ENCODE peak calls at places on chromosomes 6 and 20, in ten cellular contexts. T, I, Y, M, H, D, W, X, J and P are unnamed samples. For H3K9me3, the result is how much of the 10 kb centered on the place peaks cover.

GRCh38 chr6:12314751-12315150 is 24.6 kb downstream of the EDN1 start:
- DNase-seq in T (no peak), I (no peak), Y (no peak), M (no peak), H (no peak), D (no peak), W (no peak), X (no peak), J (no peak), P (no peak)

GRCh38 chr6:96234476-96234875 is 218.7 kb downstream of the FUT9 start:
- DNase-seq in T (no peak), I (no peak), Y (no peak), M (no peak), H (no peak), D (no peak), W (no peak), X (no peak), J (no peak), P (no peak)

GRCh38 chr6:132798820-132799538 is 542 bp upstream of the SLC18B1 start:
- DNase-seq in T (peak), I (peak), Y (peak), M (peak), H (peak), D (peak), W (peak), X (peak), J (peak), P (peak)

GRCh38 chr6:149545258-149545753 is 537 bp downstream of the PPIL4 start:
- DNase-seq in T (peak), I (peak), Y (peak), M (no peak), H (peak), D (peak), W (peak), X (peak), J (peak), P (peak)

GRCh38 chr6:146041282-146041681 is 12.4 kb downstream of the GRM1 start:
- DNase-seq in T (no peak), I (no peak), Y (peak), M (no peak), H (peak), D (no peak), W (no peak), X (no peak), J (no peak), P (no peak)

GRCh38 chr6:107061125-107062020 is 33.4 kb downstream of the MTRES1 start:
- DNase-seq in T (no peak), I (no peak), Y (peak), M (no peak), H (no peak), D (no peak), W (no peak), X (no peak), J (no peak), P (no peak)

GRCh38 chr6:103797738-103798137 is 1062.0 kb downstream of the HACE1 start:
- DNase-seq in T (no peak), I (no peak), Y (no peak), M (no peak), H (peak), D (no peak), W (no peak), X (no peak), J (no peak), P (no peak)

GRCh38 chr20:50121858-50122271 is 8.9 kb upstream of the UBE2V1 start:
- DNase-seq in T (no peak), I (no peak), Y (peak), M (no peak), H (peak), D (no peak), W (no peak), X (no peak), J (no peak), P (no peak)

GRCh38 chr6:27297857-27298730 is 14.0 kb downstream of the POM121L2 start:
- DNase-seq in T (no peak), I (no peak), Y (peak), M (no peak), H (peak), D (no peak), W (no peak), X (no peak), J (no peak), P (no peak)

GRCh38 chr20:53146201-53146891 is 174.2 kb downstream of the TSHZ2 start:
- DNase-seq in T (no peak), I (no peak), Y (no peak), M (no peak), H (no peak), D (no peak), W (no peak), X (no peak), J (no peak), P (no peak)

GRCh38 chr6:169843991-169844390 is 92.6 kb downstream of the ERMARD start:
- DNase-seq in T (no peak), I (no peak), Y (peak), M (peak), H (no peak), D (peak), W (no peak), X (no peak), J (no peak), P (no peak)

GRCh38 chr6:35663447-35664235 is 25.1 kb downstream of the FKBP5 start:
- DNase-seq in T (no peak), I (no peak), Y (no peak), M (no peak), H (peak), D (no peak), W (no peak), X (no peak), J (no peak), P (no peak)

GRCh38 chr20:47673671-47673955 is 111.7 kb downstream of the SULF2 start:
- DNase-seq in T (no peak), I (no peak), Y (no peak), M (no peak), H (no peak), D (no peak), W (no peak), X (no peak), J (no peak), P (no peak)

GRCh38 chr20:57288676-57289075 is 22.2 kb upstream of the BMP7 start:
- DNase-seq in T (no peak), I (no peak), Y (no peak), M (no peak), H (no peak), D (no peak), W (no peak), X (no peak), J (no peak), P (no peak)

GRCh38 chr6:100167585-100167984 is 173.6 kb upstream of the MCHR2 start:
- DNase-seq in T (no peak), I (no peak), Y (no peak), M (no peak), H (no peak), D (no peak), W (no peak), X (no peak), J (no peak), P (no peak)

GRCh38 chr20:8414611-8415274 is 282.7 kb downstream of the PLCB1 start:
- DNase-seq in T (no peak), I (no peak), Y (no peak), M (no peak), H (peak), D (no peak), W (no peak), X (no peak), J (no peak), P (no peak)

GRCh38 chr6:55377150-55377549 is 49.9 kb downstream of the GFRAL start:
- DNase-seq in T (no peak), I (no peak), Y (no peak), M (no peak), H (no peak), D (no peak), W (no peak), X (no peak), J (no peak), P (no peak)

GRCh38 chr20:61601853-61602252 is 349.8 kb downstream of the CDH4 start:
- DNase-seq in T (no peak), I (no peak), Y (no peak), M (no peak), H (no peak), D (no peak), W (no peak), X (no peak), J (no peak), P (no peak)

GRCh38 chr20:2131366-2131765 is 29.7 kb downstream of the STK35 start:
- DNase-seq in T (no peak), I (no peak), Y (no peak), M (no peak), H (peak), D (no peak), W (no peak), X (no peak), J (no peak), P (no peak)

GRCh38 chr20:33835773-33836172 is 24.6 kb downstream of the CHMP4B start:
- DNase-seq in T (peak), I (no peak), Y (no peak), M (peak), H (no peak), D (no peak), W (no peak), X (no peak), J (no peak), P (no peak)

GRCh38 chr6:14371530-14371929 is 254.0 kb downstream of the CD83 start:
- DNase-seq in T (no peak), I (no peak), Y (no peak), M (no peak), H (no peak), D (no peak), W (no peak), X (no peak), J (no peak), P (no peak)

GRCh38 chr20:63178445-63178818 is 37.5 kb downstream of the YTHDF1 start:
- DNase-seq in T (no peak), I (no peak), Y (peak), M (no peak), H (no peak), D (no peak), W (no peak), X (peak), J (no peak), P (no peak)

GRCh38 chr20:22807045-22807444 is 222.7 kb upstream of the FOXA2 start:
- DNase-seq in T (no peak), I (no peak), Y (no peak), M (no peak), H (peak), D (no peak), W (no peak), X (no peak), J (no peak), P (no peak)

GRCh38 chr6:93424303-93425064 is 5.1 kb upstream of the EPHA7 start:
- DNase-seq in T (no peak), I (no peak), Y (no peak), M (no peak), H (peak), D (no peak), W (no peak), X (no peak), J (no peak), P (no peak)

GRCh38 chr6:110537208-110538123 is 61.1 kb upstream of the SLC22A16 start:
- DNase-seq in T (no peak), I (no peak), Y (no peak), M (no peak), H (peak), D (no peak), W (no peak), X (no peak), J (no peak), P (no peak)

GRCh38 chr6:33925210-33925609 is 121.4 kb upstream of the MLN start:
- DNase-seq in T (peak), I (no peak), Y (no peak), M (no peak), H (no peak), D (no peak), W (no peak), X (no peak), J (no peak), P (no peak)

GRCh38 chr6:168155193-168155592 is 76.2 kb upstream of the FRMD1 start:
- DNase-seq in T (no peak), I (no peak), Y (no peak), M (no peak), H (peak), D (no peak), W (no peak), X (no peak), J (peak), P (no peak)

GRCh38 chr20:49318430-49319203 is 40.8 kb upstream of the ZNFX1 start:
- DNase-seq in T (no peak), I (no peak), Y (peak), M (no peak), H (no peak), D (peak), W (no peak), X (no peak), J (no peak), P (peak)

GRCh38 chr6:127833336-127833735 is 67.5 kb downstream of the THEMIS start:
- DNase-seq in T (no peak), I (no peak), Y (no peak), M (no peak), H (no peak), D (no peak), W (no peak), X (no peak), J (no peak), P (no peak)

GRCh38 chr6:37696220-37696840 is 1.4 kb downstream of the MDGA1 start:
- DNase-seq in T (no peak), I (peak), Y (peak), M (peak), H (peak), D (peak), W (peak), X (no peak), J (no peak), P (peak)

GRCh38 chr6:88165877-88166492 is at the start of gene CNR1:
- DNase-seq in T (peak), I (peak), Y (peak), M (peak), H (no peak), D (peak), W (peak), X (peak), J (no peak), P (no peak)

GRCh38 chr6:89048985-89049384 is 31.6 kb upstream of the PNRC1 start:
- DNase-seq in T (no peak), I (no peak), Y (no peak), M (no peak), H (peak), D (no peak), W (no peak), X (no peak), J (peak), P (no peak)

GRCh38 chr6:24477070-24477469 is 12.3 kb downstream of the GPLD1 start:
- DNase-seq in T (no peak), I (no peak), Y (no peak), M (no peak), H (no peak), D (no peak), W (no peak), X (no peak), J (peak), P (no peak)

GRCh38 chr6:144581807-144582537 is 296.8 kb downstream of the UTRN start:
- DNase-seq in T (peak), I (no peak), Y (peak), M (no peak), H (peak), D (no peak), W (no peak), X (peak), J (no peak), P (no peak)

GRCh38 chr6:136051140-136051775 is 198.9 kb downstream of the MTFR2 start:
- DNase-seq in T (no peak), I (no peak), Y (no peak), M (no peak), H (no peak), D (no peak), W (no peak), X (no peak), J (no peak), P (no peak)

GRCh38 chr20:37911838-37912273 is 8.9 kb downstream of the VSTM2L start:
- DNase-seq in T (peak), I (no peak), Y (peak), M (no peak), H (peak), D (no peak), W (no peak), X (no peak), J (no peak), P (no peak)

GRCh38 chr20:43915209-43916072 is 789 bp downstream of the TOX2 start:
- DNase-seq in T (no peak), I (peak), Y (peak), M (no peak), H (no peak), D (no peak), W (no peak), X (no peak), J (no peak), P (peak)

GRCh38 chr6:145227593-145227992 is 507.7 kb downstream of the EPM2A start:
- DNase-seq in T (no peak), I (no peak), Y (no peak), M (no peak), H (no peak), D (no peak), W (no peak), X (no peak), J (no peak), P (no peak)

GRCh38 chr20:45012682-45013302 is 46.5 kb downstream of the STK4 start:
- DNase-seq in T (no peak), I (no peak), Y (peak), M (no peak), H (peak), D (no peak), W (no peak), X (no peak), J (no peak), P (no peak)

GRCh38 chr20:18628330-18628941 is 40.6 kb downstream of the DTD1 start:
- DNase-seq in T (peak), I (no peak), Y (peak), M (no peak), H (peak), D (no peak), W (no peak), X (no peak), J (no peak), P (no peak)

GRCh38 chr6:296151-297122 is 4.2 kb downstream of the DUSP22 start:
- DNase-seq in T (no peak), I (no peak), Y (no peak), M (peak), H (no peak), D (peak), W (no peak), X (no peak), J (peak), P (no peak)
- H3K9me3 ChIP-seq in T (under half), I (under half), Y (half or more), M (under half), H (under half), D (under half), W (under half), X (under half), J (under half), P (under half)

DNA sequence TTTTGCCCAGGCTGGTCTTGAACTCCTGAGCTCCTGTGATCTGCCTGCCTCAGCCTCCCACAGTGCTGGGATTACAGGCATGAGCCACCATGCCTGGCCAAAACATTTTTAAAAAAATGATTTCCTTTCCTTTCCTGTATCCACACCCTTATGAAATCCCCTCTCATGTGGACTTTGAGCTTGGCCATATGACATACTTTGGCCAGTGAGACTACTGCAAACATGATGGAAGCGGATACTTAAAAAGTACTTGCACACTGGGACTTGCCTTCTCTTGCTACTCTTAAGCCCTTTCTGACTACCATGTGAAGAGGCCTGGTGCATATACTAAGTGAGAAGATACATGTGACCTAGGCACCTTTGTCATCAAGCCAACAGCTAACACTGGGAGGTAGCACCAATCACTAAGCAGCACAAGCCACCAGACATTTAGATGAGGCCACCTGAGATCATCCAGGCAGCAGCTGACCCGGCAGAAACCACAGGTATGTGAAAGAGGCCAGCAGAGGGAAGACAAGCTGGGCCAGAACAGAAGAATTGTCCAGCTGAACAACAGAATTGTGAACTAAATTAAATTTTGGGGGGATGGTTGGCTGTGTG is 78.5 kb upstream of the HDAC2 start:
- DNase-seq in T (no peak), I (no peak), Y (no peak), M (no peak), H (no peak), D (no peak), W (no peak), X (no peak), J (no peak), P (no peak)
- H3K9me3 ChIP-seq in T (under half), I (under half), Y (under half), M (under half), H (under half), D (under half), W (under half), X (under half), J (under half), P (under half)

DNA sequence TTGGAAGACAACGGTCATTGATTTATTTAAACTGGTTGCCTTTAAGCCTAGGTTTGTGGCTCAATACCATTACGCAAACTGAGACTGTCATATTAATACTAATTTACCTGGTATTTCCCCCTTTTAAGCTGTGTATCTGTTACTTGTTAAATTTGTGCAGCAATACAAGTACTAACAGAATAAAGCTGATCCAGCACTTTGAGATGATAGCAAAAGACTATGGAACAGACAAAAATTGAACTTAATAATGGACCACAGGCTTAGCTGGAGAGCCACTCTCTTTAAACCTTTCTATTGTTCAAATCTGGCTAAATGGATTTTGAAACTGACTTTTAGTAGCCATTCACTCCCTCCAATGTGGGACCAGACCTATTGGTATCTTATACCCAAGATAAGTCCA is 6.2 kb upstream of the CENPW start:
- DNase-seq in T (no peak), I (no peak), Y (no peak), M (no peak), H (no peak), D (no peak), W (no peak), X (no peak), J (no peak), P (no peak)
- H3K9me3 ChIP-seq in T (under half), I (under half), Y (under half), M (under half), H (under half), D (under half), W (under half), X (under half), J (under half), P (under half)

GRCh38 chr6:121349596-121349995 is 15.3 kb upstream of the TBC1D32 start:
- DNase-seq in T (no peak), I (no peak), Y (no peak), M (no peak), H (no peak), D (no peak), W (no peak), X (no peak), J (no peak), P (no peak)
- H3K9me3 ChIP-seq in T (under half), I (under half), Y (under half), M (under half), H (under half), D (under half), W (under half), X (under half), J (under half), P (under half)

GRCh38 chr20:60525397-60525796 is 567.2 kb downstream of the CDH26 start:
- DNase-seq in T (no peak), I (no peak), Y (no peak), M (no peak), H (no peak), D (no peak), W (no peak), X (no peak), J (no peak), P (no peak)
- H3K9me3 ChIP-seq in T (under half), I (under half), Y (under half), M (under half), H (under half), D (under half), W (under half), X (under half), J (under half), P (under half)